ENCODE peak calls at places on chromosomes 6 and 20, in ten cellular contexts. J, V, A, X, R, F, S, T, C and M are unnamed samples. For H3K36me3 and H3K4me1, the result is how much of the 10 kb centered on the place peaks cover.

GRCh38 chr6:35146453-35146852 is 5.3 kb upstream of the TCP11 start:
- DNase-seq in J (no peak), V (peak), A (peak), X (peak), R (peak), F (peak), S (peak), T (peak), C (no peak), M (peak)

GRCh38 chr6:21666200-21666671 is 72.7 kb downstream of the SOX4 start:
- DNase-seq in J (no peak), V (no peak), A (no peak), X (no peak), R (no peak), F (peak), S (peak), T (peak), C (no peak), M (no peak)

GRCh38 chr6:2959909-2960719 is 11.3 kb downstream of the SERPINB6 start:
- DNase-seq in J (no peak), V (no peak), A (no peak), X (no peak), R (no peak), F (no peak), S (no peak), T (no peak), C (no peak), M (no peak)

GRCh38 chr6:13044390-13044789 is 283.9 kb downstream of the TBC1D7 start:
- DNase-seq in J (no peak), V (no peak), A (no peak), X (no peak), R (no peak), F (no peak), S (no peak), T (no peak), C (no peak), M (peak)

GRCh38 chr6:51675020-51675419 is 412.4 kb downstream of the PKHD1 start:
- DNase-seq in J (no peak), V (no peak), A (no peak), X (no peak), R (no peak), F (no peak), S (no peak), T (no peak), C (no peak), M (no peak)

GRCh38 chr20:3744806-3745685 is 12.6 kb downstream of the HSPA12B start:
- DNase-seq in J (peak), V (peak), A (peak), X (peak), R (peak), F (peak), S (peak), T (peak), C (peak), M (peak)

GRCh38 chr6:125793280-125793679 is 2.5 kb downstream of the NCOA7 start:
- DNase-seq in J (no peak), V (peak), A (no peak), X (no peak), R (no peak), F (no peak), S (peak), T (no peak), C (no peak), M (peak)

GRCh38 chr20:1965520-1966278 is 28.2 kb downstream of the PDYN start:
- DNase-seq in J (peak), V (peak), A (peak), X (peak), R (peak), F (peak), S (peak), T (peak), C (no peak), M (peak)

GRCh38 chr6:43047998-43048397 is 5.7 kb downstream of the CUL7 start:
- DNase-seq in J (no peak), V (no peak), A (no peak), X (no peak), R (no peak), F (no peak), S (no peak), T (no peak), C (no peak), M (no peak)

GRCh38 chr6:26041946-26042345 is 45.3 kb upstream of the HFE start:
- DNase-seq in J (no peak), V (no peak), A (no peak), X (no peak), R (no peak), F (no peak), S (no peak), T (no peak), C (no peak), M (no peak)

GRCh38 chr20:51196991-51197651 is 174.2 kb upstream of the KCNG1 start:
- DNase-seq in J (no peak), V (no peak), A (no peak), X (no peak), R (no peak), F (no peak), S (no peak), T (no peak), C (no peak), M (no peak)

DNA sequence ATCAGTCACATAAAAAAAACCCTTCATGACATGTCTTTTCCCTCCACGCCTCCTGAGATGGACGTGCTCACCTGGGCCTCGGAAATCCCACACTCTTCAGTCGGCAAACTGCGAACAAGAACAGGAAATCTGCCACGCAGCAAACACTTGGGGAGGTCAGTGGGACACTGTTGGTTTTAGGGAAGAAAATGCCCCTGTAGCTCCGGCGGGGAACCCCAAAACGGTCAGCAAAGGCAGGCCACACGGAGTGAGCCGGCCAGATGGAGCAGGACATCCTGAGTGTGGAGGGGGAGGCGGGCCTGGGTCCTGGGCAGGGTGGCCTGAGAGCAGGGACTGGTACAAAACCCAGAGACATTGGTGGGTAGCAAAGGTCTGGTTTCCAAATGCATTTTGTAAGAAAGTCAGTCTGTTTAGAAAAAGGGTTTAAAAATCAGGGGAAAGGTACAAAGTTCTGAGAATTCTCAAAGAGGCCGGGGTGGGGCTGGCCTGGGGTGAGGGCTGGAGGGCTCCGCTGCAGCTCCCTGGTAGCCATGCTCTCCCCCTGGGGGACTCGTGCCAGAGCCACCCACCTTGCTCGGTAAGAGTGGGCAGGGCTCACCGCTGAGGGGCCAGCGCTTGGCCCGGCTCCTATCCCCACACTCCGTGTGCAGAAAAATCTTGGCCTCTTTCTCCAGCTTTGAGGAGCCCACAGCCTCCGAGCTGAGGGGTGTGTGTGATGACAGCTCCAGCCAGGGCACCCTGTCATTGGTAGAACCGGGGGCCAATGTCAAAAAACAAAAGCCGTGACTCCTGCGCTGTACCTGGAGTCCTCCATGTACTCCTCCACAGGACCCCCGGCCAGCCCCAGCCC is 5.2 kb downstream of the SLC2A4RG start:
- DNase-seq in J (peak), V (no peak), A (no peak), X (no peak), R (no peak), F (no peak), S (no peak), T (no peak), C (no peak), M (no peak)
- H3K36me3 ChIP-seq in J (under half), V (under half), A (half or more), X (under half), R (under half), F (half or more), S (half or more), T (under half), C (under half), M (under half)

DNA sequence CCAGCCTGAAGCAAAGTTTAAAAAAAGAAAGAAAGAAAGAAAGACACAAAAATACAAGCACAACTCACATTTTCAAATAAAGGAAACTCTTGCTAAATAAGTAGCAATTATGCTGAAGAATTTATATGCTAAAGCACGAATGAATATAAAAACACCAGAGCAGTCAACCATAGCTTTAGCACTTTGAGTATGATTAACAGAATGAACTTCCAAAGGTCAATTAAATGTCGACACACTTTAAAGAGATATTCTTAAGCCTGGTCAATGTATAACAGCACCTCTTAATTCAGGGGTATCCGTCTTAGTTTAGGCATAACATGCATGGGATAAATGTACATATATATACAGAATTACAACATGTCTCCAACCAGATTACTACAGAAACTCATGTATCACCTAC is 125.9 kb downstream of the OGFRL1 start:
- DNase-seq in J (no peak), V (no peak), A (no peak), X (no peak), R (no peak), F (no peak), S (no peak), T (no peak), C (no peak), M (no peak)
- H3K4me1 ChIP-seq in J (under half), V (under half), A (under half), X (half or more), R (under half), F (half or more), S (half or more), T (under half), C (half or more), M (under half)

DNA sequence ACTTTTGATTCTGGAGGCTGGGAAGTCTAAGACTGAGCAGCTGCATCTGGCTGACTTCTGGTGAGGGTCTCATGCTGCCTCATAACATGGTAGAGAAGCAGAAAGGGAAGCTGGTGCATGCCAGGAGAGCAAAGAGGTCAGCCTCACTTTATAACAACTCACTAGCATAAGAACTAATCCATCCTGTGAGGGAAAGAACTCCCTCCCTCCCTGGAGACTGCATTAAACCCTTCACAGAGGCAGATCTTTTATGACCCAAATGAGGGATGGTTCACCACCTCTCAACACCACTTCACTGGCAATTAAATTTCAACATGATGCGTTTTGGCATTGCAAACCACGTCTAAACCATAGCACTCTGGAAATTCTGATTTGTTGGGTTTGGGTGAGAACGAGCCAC is 33.9 kb downstream of the STXBP5 start:
- DNase-seq in J (no peak), V (no peak), A (no peak), X (no peak), R (no peak), F (no peak), S (no peak), T (no peak), C (no peak), M (no peak)
- H3K36me3 ChIP-seq in J (under half), V (under half), A (under half), X (under half), R (under half), F (half or more), S (half or more), T (under half), C (under half), M (under half)

DNA sequence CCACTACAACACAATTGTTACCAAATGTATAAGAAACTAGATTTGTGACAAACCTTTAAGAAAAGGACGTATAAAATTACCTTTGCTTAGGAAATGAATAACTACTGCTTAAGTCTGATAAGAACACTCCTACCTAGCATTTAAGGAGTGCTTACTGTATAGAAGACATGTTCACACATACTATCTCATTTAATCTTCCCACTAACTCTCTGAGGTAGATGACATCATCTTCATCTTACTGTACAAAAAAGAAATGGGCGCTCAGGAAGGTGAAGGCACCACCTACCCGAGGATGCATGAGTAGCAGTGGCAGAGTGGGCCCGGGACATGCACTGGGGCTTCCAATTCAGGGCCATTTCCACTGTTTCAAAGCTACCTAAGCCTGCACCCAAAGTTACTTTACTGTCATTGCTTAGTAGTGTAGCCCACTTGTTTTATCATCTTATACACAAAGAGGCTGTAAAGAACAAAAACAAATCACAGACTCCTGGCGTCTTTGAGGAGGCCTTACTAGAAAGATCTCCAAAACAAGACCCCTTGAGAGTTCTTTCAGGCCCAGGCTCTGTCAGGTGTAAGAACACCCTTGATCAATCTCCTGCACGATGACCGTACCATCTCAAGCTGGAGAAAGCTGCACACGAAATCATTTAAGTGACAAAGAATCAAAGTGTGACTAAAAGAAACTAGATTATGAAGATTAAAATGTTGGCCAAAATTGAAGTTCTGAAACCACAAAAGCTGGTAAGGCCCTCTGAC is 128.0 kb downstream of the INSM1 start:
- DNase-seq in J (no peak), V (no peak), A (no peak), X (no peak), R (no peak), F (no peak), S (no peak), T (no peak), C (no peak), M (no peak)
- H3K4me1 ChIP-seq in J (under half), V (under half), A (under half), X (under half), R (under half), F (under half), S (under half), T (under half), C (under half), M (under half)

GRCh38 chr6:87672641-87673040 is 29.4 kb downstream of the AKIRIN2 start:
- DNase-seq in J (no peak), V (no peak), A (no peak), X (no peak), R (no peak), F (no peak), S (no peak), T (no peak), C (no peak), M (no peak)

GRCh38 chr6:87674286-87674685 is 27.7 kb downstream of the AKIRIN2 start:
- DNase-seq in J (no peak), V (no peak), A (no peak), X (no peak), R (no peak), F (no peak), S (no peak), T (no peak), C (no peak), M (no peak)

GRCh38 chr6:87671555-87672029 is 30.4 kb downstream of the AKIRIN2 start:
- DNase-seq in J (no peak), V (peak), A (no peak), X (no peak), R (no peak), F (no peak), S (no peak), T (no peak), C (peak), M (no peak)

GRCh38 chr6:87675004-87675681 is 26.9 kb downstream of the AKIRIN2 start:
- DNase-seq in J (no peak), V (no peak), A (no peak), X (no peak), R (no peak), F (no peak), S (no peak), T (no peak), C (no peak), M (no peak)

DNA sequence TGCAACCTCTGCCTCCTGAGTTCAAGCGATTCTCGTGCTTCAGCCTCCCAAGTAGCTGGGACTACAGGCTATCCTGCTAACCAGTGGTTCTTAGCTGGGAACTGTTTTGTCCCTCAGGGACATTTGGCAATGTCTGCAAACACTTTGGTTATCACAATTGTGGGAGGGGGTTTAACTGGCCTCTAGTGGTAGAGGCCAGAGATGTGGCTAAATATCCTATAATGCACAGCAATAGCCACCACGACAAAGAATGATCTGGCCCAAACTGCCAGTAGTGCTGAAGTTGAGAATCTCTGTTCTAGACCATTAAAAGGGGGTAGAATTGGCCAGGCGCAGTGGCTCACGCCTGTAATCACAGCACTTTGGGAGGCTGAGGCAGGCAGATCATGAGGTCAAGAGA is 28.8 kb downstream of the AKIRIN2 start:
- DNase-seq in J (no peak), V (no peak), A (no peak), X (no peak), R (no peak), F (no peak), S (no peak), T (no peak), C (no peak), M (no peak)
- H3K36me3 ChIP-seq in J (half or more), V (under half), A (half or more), X (under half), R (under half), F (under half), S (half or more), T (under half), C (under half), M (half or more)